ENCODE peak calls at places on chromosomes 7 and 10, in five cellular contexts. I, R, O, H and V are unnamed samples.

GRCh38 chr7:113805976-113806375 is 112.8 kb downstream of the PPP1R3A start:
- DNase-seq in O (no peak), H (no peak), I (no peak), R (no peak), V (no peak)

GRCh38 chr7:95596183-95597135 is at the start of gene PDK4:
- DNase-seq in R (no peak), I (peak; percentile 99), H (peak; percentile 98), O (peak; percentile 67), V (no peak)

GRCh38 chr7:48426966-48427555 is 255.8 kb downstream of the ABCA13 start:
- DNase-seq in I (no peak), O (no peak), R (no peak), H (no peak), V (no peak)

GRCh38 chr7:151311294-151311864 is 30.2 kb upstream of the NUB1 start:
- DNase-seq in H (no peak), R (peak; percentile 55), I (peak; percentile 57), O (peak; percentile 20), V (no peak)

GRCh38 chr10:117374506-117375359 is 507 bp downstream of the PDZD8 start:
- DNase-seq in O (peak; percentile 77), I (peak; percentile 71), H (peak; percentile 58), R (no peak), V (no peak)

GRCh38 chr7:7183061-7183832 is 903 bp downstream of the C1GALT1 start:
- DNase-seq in I (peak; percentile 70), R (no peak), H (peak; percentile 74), O (peak; percentile 59), V (peak; percentile 43)

GRCh38 chr10:70068925-70069324 is 16.3 kb downstream of the MACROH2A2 start:
- DNase-seq in I (no peak), R (no peak), H (no peak), O (no peak), V (no peak)

GRCh38 chr10:101893510-101894120 is 50.0 kb upstream of the KCNIP2 start:
- DNase-seq in R (no peak), I (no peak), H (no peak), O (peak; percentile 27), V (no peak)

GRCh38 chr10:43278216-43278615 is 11.4 kb upstream of the RASGEF1A start:
- DNase-seq in O (no peak), I (no peak), R (no peak), H (no peak), V (no peak)

GRCh38 chr7:112449353-112449752 is 907 bp upstream of the IFRD1 start:
- DNase-seq in O (no peak), H (peak; percentile 45), R (no peak), I (no peak), V (peak; percentile 19)

DNA sequence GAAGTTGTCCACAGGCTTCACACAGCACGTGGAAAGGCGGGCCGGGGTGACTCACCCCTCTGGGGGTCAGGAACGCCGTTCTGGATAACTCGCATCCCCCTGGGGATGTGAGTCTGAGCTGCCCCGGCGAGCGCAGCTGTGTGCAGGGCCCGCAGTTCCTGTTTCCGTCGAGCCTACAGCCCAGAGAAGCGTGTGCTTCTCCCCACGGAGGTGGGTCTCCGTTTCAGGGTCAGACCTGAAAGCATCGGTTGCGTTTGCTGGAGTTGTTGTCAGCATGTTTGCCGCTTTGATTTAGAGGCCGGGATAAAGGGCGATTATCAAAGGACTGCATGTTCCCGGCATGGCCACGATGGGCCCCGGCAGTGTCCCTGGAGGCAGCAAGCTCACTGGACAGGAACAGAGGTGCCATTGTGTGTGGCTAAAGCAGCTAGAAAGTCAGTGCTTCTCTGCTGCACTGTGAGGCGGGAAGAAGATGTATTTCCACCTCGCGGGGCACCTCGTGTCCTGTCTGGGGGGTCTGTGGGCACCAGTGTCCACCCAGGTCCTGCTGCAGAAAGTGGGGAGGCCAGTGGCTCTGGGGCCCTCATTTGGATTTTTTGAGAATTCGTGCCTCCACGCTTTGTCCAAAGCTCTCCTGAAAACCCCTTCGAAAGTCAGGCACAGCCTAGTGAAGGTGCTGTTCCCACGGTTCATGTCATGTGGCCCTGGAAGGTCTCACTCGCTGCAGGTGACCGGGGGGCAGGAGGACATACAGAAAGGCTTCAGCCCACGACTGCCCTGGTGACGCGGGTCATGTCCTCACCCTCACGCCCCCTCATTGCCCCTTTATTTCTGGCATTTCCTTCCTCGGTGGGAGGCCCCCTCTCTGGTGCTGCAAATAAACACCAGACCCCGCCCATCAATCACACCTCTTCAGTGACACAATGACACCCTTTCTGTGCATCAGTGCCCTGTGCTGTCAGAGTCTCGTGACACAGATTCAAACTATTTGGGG is 27.4 kb upstream of the GDI2 start:
- DNase-seq in I (no peak), O (peak; percentile 16), R (no peak), H (no peak), V (no peak)
- H3K27ac ChIP-seq in I (no peak overlapping the region), O (no peak overlapping the region), R (no peak overlapping the region), H (no peak overlapping the region), V (no peak overlapping the region)

DNA sequence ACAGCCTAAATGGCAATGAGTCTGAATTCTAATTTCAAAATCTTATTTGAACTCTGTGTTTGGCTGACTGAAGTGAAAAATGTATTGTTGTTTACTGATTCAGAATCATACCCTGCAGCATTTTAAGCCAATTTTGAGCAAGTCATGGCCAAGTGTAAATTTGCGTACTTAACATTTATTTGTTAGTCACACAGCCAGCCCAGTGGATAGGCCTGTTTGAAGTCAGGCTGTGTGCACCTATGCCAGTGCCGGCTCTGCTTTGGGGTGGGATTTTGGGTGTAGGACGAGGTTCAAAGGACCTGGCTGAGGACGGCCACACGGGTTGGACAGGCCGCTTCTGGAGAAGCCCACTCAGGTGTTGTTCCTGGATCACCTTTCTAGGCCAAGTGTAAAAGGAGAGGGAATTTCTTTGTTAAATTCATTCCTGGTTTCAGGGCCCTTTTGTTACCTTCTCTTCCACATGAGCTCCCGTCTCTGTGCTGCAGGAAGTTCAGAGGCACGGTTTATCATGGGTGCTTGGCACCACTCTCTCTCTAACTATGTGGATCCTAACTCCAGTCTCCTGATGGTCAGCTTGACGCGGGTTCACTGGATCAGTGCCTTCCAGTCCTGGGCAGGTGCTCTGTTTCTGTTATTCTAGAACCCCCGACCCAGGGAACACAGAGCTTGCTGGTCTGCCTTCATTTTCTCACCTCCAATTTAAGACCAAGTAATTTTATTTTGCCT is 84.7 kb downstream of the CCNY start:
- DNase-seq in I (no peak), O (no peak), R (no peak), H (no peak), V (no peak)
- H3K27ac ChIP-seq in I (peak overlapping the region; percentile 71), O (no peak overlapping the region), R (no peak overlapping the region), H (no peak overlapping the region), V (no peak overlapping the region)

GRCh38 chr10:33265621-33266020 is 68.8 kb downstream of the NRP1 start:
- DNase-seq in H (no peak), I (no peak), O (no peak), R (no peak), V (no peak)

GRCh38 chr10:33260403-33261239 is 73.8 kb downstream of the NRP1 start:
- DNase-seq in O (no peak), R (no peak), H (no peak), I (no peak), V (no peak)

GRCh38 chr10:33262871-33263270 is 71.6 kb downstream of the NRP1 start:
- DNase-seq in H (no peak), I (no peak), R (no peak), O (no peak), V (no peak)

GRCh38 chr10:33267708-33268107 is 66.8 kb downstream of the NRP1 start:
- DNase-seq in I (no peak), O (no peak), R (no peak), H (no peak), V (no peak)

DNA sequence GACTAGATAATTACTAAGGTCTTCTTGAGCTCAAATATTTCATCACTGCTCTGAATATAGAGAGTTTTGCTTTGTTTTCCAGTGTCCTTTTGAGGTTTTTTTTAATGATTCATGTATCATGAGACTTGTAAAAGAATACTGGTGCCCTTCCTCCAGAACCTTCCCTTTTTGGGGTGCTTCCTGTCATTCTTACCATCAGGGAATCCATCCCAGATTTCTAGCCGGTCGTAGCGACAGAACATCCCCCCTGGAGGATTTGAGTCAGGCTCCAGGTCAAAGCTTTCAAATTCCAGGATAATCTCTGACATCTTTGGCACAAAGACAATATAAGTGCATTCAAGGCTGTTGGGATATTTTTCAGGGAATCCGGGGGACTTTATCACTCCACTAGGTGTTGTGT is 71.0 kb downstream of the NRP1 start:
- DNase-seq in H (no peak), O (no peak), I (no peak), R (no peak), V (no peak)
- H3K27ac ChIP-seq in H (no peak overlapping the region), O (no peak overlapping the region), I (no peak overlapping the region), R (no peak overlapping the region), V (no peak overlapping the region)

GRCh38 chr7:100893318-100893895 is 2.3 kb downstream of the ACHE start:
- DNase-seq in O (no peak), I (no peak), R (no peak), H (peak; percentile 49), V (peak; percentile 46)

GRCh38 chr7:100889761-100890639 is 485 bp upstream of the UFSP1 start:
- DNase-seq in H (peak; percentile 96), O (peak; percentile 97), I (peak; percentile 96), R (peak; percentile 92), V (peak; percentile 90)

GRCh38 chr7:100892364-100893317 is 3.0 kb downstream of the ACHE start:
- DNase-seq in H (peak; percentile 42), O (no peak), R (no peak), I (no peak), V (no peak)

GRCh38 chr7:100890640-100891521 is 1.4 kb upstream of the UFSP1 start:
- DNase-seq in R (no peak), H (peak; percentile 55), O (peak; percentile 45), I (no peak), V (no peak)

DNA sequence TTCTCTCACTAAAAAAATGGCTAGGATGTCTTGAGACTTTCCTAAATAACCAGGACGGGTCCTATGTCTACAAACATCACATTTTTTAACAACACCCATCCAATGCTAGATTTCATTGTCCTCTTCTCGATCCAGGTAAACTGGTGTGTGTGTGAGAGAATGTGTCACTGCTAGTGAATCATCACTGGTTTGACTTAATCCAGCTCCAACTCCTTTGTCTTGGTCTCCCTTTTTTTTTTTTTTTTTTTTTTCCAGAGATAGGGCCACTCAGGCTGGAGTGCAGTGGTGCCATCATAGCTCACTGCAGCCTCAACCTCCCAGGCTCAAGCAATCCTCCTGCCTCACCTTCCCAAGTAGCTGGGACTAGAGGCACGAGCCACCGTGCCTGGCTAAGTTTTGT is 2.0 kb upstream of the UFSP1 start:
- DNase-seq in I (no peak), H (no peak), O (no peak), R (no peak), V (no peak)
- H3K27ac ChIP-seq in I (no peak overlapping the region), H (no peak overlapping the region), O (no peak overlapping the region), R (no peak overlapping the region), V (no peak overlapping the region)

DNA sequence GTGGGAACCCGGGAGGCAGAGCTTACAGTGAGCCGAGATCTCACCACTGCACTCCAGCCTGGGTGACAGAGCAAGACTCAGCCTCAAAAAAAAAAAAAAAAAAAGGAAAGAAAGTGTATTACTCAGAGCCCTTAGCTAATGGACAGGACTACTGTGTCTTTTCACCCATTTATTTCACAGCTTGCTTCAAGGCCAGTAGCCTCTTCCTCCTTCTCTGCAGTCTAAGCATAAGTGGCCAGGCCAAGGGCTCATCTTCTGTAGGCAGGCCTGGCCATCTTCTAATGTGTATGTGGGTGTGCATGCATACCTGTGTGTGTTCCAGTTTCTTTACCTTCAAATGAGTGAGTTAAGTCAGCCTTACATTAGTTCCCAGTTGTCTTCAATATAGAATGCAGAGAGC is 94.8 kb upstream of the GDF10 start:
- DNase-seq in I (no peak), R (no peak), O (no peak), H (no peak), V (no peak)
- H3K27ac ChIP-seq in I (no peak overlapping the region), R (no peak overlapping the region), O (no peak overlapping the region), H (no peak overlapping the region), V (no peak overlapping the region)